ENCODE peak calls at places on chromosomes 13 and 19, in ten cellular contexts. B is aorta, T is uterus, N is PC-3, Q is cardiac muscle cell, L is AG04450, W is HL-60, D is sigmoid colon, S is choroid plexus epithelial cell, C is neural progenitor cell. G is an unnamed sample.

GRCh38 chr19:1674293-1674679 is 21.9 kb upstream of the TCF3 start:
- DNase-seq in B (no peak), T (no peak), N (no peak), Q (no peak), L (no peak), W (no peak), D (no peak), S (no peak), C (no peak), G (no peak)

GRCh38 chr13:73275163-73275562 is 216.4 kb downstream of the KLF5 start:
- DNase-seq in B (no peak), T (no peak), N (no peak), Q (no peak), L (no peak), W (no peak), D (no peak), S (no peak), C (no peak), G (no peak)

GRCh38 chr13:27493981-27494380 is 43.6 kb upstream of the MTIF3 start:
- DNase-seq in B (no peak), T (no peak), N (no peak), Q (peak), L (no peak), W (no peak), D (no peak), S (no peak), C (no peak), G (no peak)

GRCh38 chr19:40055049-40055448 is 982 bp downstream of the ZNF780B start:
- DNase-seq in B (no peak), T (no peak), N (no peak), Q (no peak), L (no peak), W (no peak), D (no peak), S (no peak), C (no peak), G (no peak)

GRCh38 chr13:112918746-112919145 is 50.3 kb upstream of the MCF2L start:
- DNase-seq in B (no peak), T (no peak), N (no peak), Q (no peak), L (no peak), W (no peak), D (peak), S (no peak), C (no peak), G (no peak)

GRCh38 chr13:76813874-76814273 is 72.3 kb downstream of the KCTD12 start:
- DNase-seq in B (no peak), T (no peak), N (no peak), Q (no peak), L (no peak), W (peak), D (no peak), S (no peak), C (no peak), G (no peak)

GRCh38 chr13:27022571-27023311 is 148.9 kb downstream of the USP12 start:
- DNase-seq in B (no peak), T (no peak), N (peak), Q (peak), L (peak), W (no peak), D (peak), S (peak), C (no peak), G (no peak)

GRCh38 chr13:28049880-28050871 is 50.2 kb downstream of the FLT3 start:
- DNase-seq in B (no peak), T (no peak), N (no peak), Q (no peak), L (no peak), W (no peak), D (no peak), S (no peak), C (no peak), G (no peak)

GRCh38 chr13:76723551-76724232 is 162.5 kb downstream of the KCTD12 start:
- DNase-seq in B (no peak), T (no peak), N (peak), Q (peak), L (peak), W (peak), D (no peak), S (peak), C (peak), G (peak)

GRCh38 chr19:57342582-57342981 is 8.5 kb upstream of the ZNF304 start:
- DNase-seq in B (no peak), T (no peak), N (no peak), Q (no peak), L (no peak), W (no peak), D (no peak), S (no peak), C (no peak), G (no peak)

GRCh38 chr19:57334191-57334590 is 13.9 kb downstream of the ZNF543 start:
- DNase-seq in B (no peak), T (no peak), N (no peak), Q (no peak), L (no peak), W (no peak), D (no peak), S (peak), C (no peak), G (no peak)

GRCh38 chr19:57338798-57339378 is 12.2 kb upstream of the ZNF304 start:
- DNase-seq in B (no peak), T (no peak), N (no peak), Q (no peak), L (no peak), W (no peak), D (no peak), S (peak), C (no peak), G (no peak)
- H3K4me3 ChIP-seq in B (no peak), T (no peak), N (no peak), Q (no peak), L (no peak), W (no peak), D (no peak), S (no peak), C (no peak), G (no peak)

DNA sequence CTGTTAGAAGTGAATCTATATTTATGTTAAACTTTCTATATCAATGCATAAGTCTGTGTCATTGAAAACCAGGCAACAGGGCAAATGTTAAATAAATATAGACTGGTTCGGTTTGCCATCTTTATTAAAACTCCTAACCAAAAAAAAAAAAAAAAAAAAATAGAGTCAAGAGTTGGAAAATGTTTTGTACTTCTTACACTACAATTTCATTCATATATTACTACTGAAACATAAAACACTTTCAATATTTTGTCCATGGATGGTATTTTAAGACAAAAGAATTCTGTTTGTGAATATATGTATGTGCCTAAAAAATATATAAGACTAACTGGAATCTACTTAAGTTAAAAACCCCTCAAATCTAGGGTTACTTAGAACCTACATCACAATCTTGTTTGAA is 5.2 kb downstream of the DACH1 start:
- DNase-seq in B (no peak), T (no peak), N (no peak), Q (no peak), L (no peak), W (no peak), D (no peak), S (no peak), C (no peak), G (no peak)
- H3K4me3 ChIP-seq in B (no peak), T (no peak), N (no peak), Q (no peak), L (no peak), W (no peak), D (no peak), S (no peak), C (no peak), G (peak)

GRCh38 chr19:35330475-35330874 is 1.5 kb downstream of the CD22 start:
- DNase-seq in B (no peak), T (no peak), N (no peak), Q (no peak), L (no peak), W (no peak), D (no peak), S (no peak), C (no peak), G (no peak)

GRCh38 chr19:35329323-35329722 is 336 bp downstream of the CD22 start:
- DNase-seq in B (no peak), T (no peak), N (no peak), Q (no peak), L (no peak), W (no peak), D (no peak), S (no peak), C (no peak), G (no peak)

GRCh38 chr19:35328851-35329285 is at the start of gene CD22:
- DNase-seq in B (no peak), T (no peak), N (no peak), Q (no peak), L (no peak), W (no peak), D (no peak), S (no peak), C (no peak), G (no peak)

GRCh38 chr19:35331551-35332214 is 2.7 kb downstream of the CD22 start:
- DNase-seq in B (no peak), T (no peak), N (no peak), Q (no peak), L (no peak), W (no peak), D (no peak), S (no peak), C (no peak), G (no peak)

GRCh38 chr19:35327642-35328041 is 1.3 kb upstream of the CD22 start:
- DNase-seq in B (no peak), T (no peak), N (peak), Q (no peak), L (no peak), W (no peak), D (no peak), S (peak), C (peak), G (no peak)
- H3K4me3 ChIP-seq in B (no peak), T (no peak), N (no peak), Q (no peak), L (no peak), W (no peak), D (no peak), S (no peak), C (no peak), G (no peak)

DNA sequence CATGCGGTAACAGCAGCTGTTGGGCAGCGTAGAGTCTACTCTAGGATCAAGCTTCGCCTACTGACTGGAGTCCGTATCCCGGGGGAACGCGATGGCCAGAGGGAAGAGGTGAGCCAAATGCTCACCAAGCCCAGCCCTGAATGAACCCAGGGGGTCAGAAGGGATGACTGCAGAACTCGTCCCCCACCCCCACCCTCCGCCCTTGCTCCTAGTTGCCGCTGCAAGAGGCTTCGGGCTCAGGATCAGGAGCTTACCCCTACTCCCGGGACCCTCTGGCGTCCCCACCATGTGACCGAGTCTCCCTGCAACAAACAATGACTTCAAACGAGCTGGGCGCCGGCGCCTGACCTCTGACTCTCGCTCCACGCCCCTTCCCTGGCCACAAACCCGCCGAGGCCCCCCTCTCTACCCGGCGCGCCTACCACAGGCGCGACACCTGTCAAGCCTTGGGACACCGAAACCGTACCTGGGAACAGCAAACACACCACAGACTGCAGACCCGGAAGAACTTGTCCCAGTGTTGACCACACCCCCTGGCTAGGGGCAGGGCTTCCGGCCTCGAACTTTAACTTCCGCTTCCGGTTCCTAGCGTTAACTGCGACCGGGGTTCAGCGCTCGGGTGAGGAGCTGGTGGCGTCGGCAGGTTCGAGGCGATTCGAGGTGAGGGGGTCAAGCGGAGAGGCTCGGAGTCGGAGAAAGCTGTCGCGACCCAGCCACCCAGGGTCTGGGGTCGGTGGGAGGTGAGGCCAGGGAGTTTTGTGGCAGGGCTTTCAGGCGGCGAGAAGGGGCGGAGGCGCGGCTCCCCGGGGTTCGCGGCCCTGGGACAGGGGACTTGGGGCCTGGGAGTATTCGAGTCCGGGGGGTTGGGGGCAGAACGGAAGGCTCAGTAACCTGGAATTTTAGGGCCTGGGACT is at the start of gene UBL5:
- DNase-seq in B (peak), T (peak), N (peak), Q (peak), L (no peak), W (peak), D (peak), S (peak), C (peak), G (peak)
- H3K4me3 ChIP-seq in B (peak), T (peak), N (peak), Q (peak), L (peak), W (peak), D (peak), S (peak), C (peak), G (peak)

GRCh38 chr19:8196271-8196908 is 12.8 kb upstream of the CERS4 start:
- DNase-seq in B (no peak), T (no peak), N (no peak), Q (no peak), L (no peak), W (no peak), D (no peak), S (no peak), C (peak), G (no peak)

GRCh38 chr19:8192227-8192820 is 16.8 kb upstream of the CERS4 start:
- DNase-seq in B (no peak), T (no peak), N (no peak), Q (no peak), L (no peak), W (no peak), D (no peak), S (no peak), C (peak), G (no peak)

GRCh38 chr19:8194528-8195275 is 14.5 kb upstream of the CERS4 start:
- DNase-seq in B (no peak), T (no peak), N (no peak), Q (peak), L (no peak), W (no peak), D (no peak), S (no peak), C (no peak), G (peak)
- H3K4me3 ChIP-seq in B (no peak), T (no peak), N (no peak), Q (no peak), L (no peak), W (no peak), D (no peak), S (no peak), C (no peak), G (peak)

DNA sequence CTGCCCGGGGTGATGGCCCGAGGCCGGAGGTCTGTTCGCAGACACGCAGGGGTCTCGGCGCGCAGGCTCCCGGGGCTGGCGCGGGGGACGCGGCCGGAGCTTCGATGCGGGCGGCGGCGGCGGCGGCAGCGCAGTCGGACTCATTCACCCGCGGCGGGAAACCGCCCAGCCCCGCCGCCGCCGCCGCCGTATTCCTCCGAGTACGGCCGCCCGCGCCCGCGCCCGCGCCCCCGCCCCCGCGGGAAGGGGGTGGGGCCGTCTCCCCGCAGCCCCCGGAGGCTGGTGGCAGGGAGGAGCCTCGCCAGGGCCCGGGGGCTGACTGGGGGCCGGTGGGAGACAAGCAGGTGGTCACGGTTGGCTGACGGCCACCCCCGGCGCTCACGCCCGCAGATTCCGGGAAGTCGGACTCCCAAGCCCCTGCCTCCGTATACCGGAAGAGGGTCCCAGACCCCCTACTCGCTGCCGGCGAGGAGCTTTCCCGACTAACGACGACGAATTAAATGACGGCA is at the start of gene C2CD4C:
- DNase-seq in B (peak), T (no peak), N (no peak), Q (peak), L (no peak), W (no peak), D (no peak), S (no peak), C (peak), G (peak)
- H3K4me3 ChIP-seq in B (peak), T (peak), N (peak), Q (peak), L (peak), W (no peak), D (peak), S (no peak), C (peak), G (peak)

GRCh38 chr19:13507053-13507611 is 853 bp upstream of the CACNA1A start:
- DNase-seq in B (no peak), T (no peak), N (no peak), Q (peak), L (no peak), W (no peak), D (no peak), S (no peak), C (peak), G (no peak)
- H3K4me3 ChIP-seq in B (no peak), T (no peak), N (no peak), Q (peak), L (peak), W (no peak), D (no peak), S (no peak), C (peak), G (no peak)

GRCh38 chr13:75365724-75366173 is 116.2 kb downstream of the TBC1D4 start:
- DNase-seq in B (no peak), T (no peak), N (peak), Q (peak), L (peak), W (no peak), D (no peak), S (peak), C (no peak), G (no peak)
- H3K4me3 ChIP-seq in B (no peak), T (no peak), N (peak), Q (no peak), L (no peak), W (no peak), D (no peak), S (no peak), C (no peak), G (no peak)

GRCh38 chr13:79519252-79519651 is 38.3 kb downstream of the NDFIP2 start:
- DNase-seq in B (no peak), T (no peak), N (peak), Q (no peak), L (no peak), W (no peak), D (no peak), S (peak), C (no peak), G (no peak)
- H3K4me3 ChIP-seq in B (no peak), T (no peak), N (no peak), Q (no peak), L (no peak), W (no peak), D (no peak), S (no peak), C (no peak), G (no peak)

G was measured in lower lobe of right lung.